ENCODE peak calls at places on chromosomes 16 and 17, in seven cellular contexts. S, F, J, N, T, G and H are unnamed samples.

GRCh38 chr17:74287203-74287602 is 13.2 kb downstream of the DNAI2 start:
- DNase-seq in S (no peak), F (no peak), J (no peak), N (no peak), T (no peak), G (no peak), H (no peak)

GRCh38 chr17:27572665-27573064 is 58.3 kb upstream of the LGALS9 start:
- DNase-seq in S (no peak), F (no peak), J (no peak), N (peak; percentile 29), T (no peak), G (no peak), H (no peak)

GRCh38 chr17:81400939-81401726 is 5.9 kb downstream of the BAHCC1 start:
- DNase-seq in S (no peak), F (peak; percentile 84), J (peak; percentile 41), N (peak; percentile 75), T (no peak), G (no peak), H (peak; percentile 69)

GRCh38 chr17:46727572-46728348 is 90.7 kb downstream of the WNT3 start:
- DNase-seq in S (no peak), F (no peak), J (peak; percentile 53), N (peak; percentile 79), T (peak; percentile 75), G (no peak), H (peak; percentile 83)

GRCh38 chr17:50469671-50470305 is 1.1 kb upstream of the CHAD start:
- DNase-seq in S (no peak), F (no peak), J (no peak), N (no peak), T (no peak), G (no peak), H (no peak)

GRCh38 chr16:3020247-3020603 is at the start of gene TNFRSF12A:
- DNase-seq in S (peak; percentile 75), F (peak; percentile 88), J (peak; percentile 80), N (peak; percentile 46), T (peak; percentile 80), G (peak; percentile 81), H (peak; percentile 79)

GRCh38 chr17:41906465-41907184 is 12.1 kb downstream of the ACLY start:
- DNase-seq in S (no peak), F (no peak), J (no peak), N (peak; percentile 17), T (no peak), G (no peak), H (no peak)

GRCh38 chr16:67013238-67013822 is 15.6 kb upstream of the CBFB start:
- DNase-seq in S (no peak), F (peak; percentile 71), J (no peak), N (no peak), T (no peak), G (no peak), H (no peak)

GRCh38 chr16:82848013-82848412 is 221.2 kb downstream of the CDH13 start:
- DNase-seq in S (no peak), F (no peak), J (peak; percentile 63), N (peak; percentile 71), T (no peak), G (no peak), H (peak; percentile 75)

GRCh38 chr16:63361032-63361624 is 1324.9 kb upstream of the CDH8 start:
- DNase-seq in S (peak; percentile 25), F (no peak), J (peak; percentile 73), N (peak; percentile 75), T (peak; percentile 67), G (no peak), H (peak; percentile 76)

GRCh38 chr16:84888450-84888849 is 68.7 kb downstream of the CRISPLD2 start:
- DNase-seq in S (no peak), F (no peak), J (no peak), N (no peak), T (no peak), G (no peak), H (no peak)

GRCh38 chr16:24718967-24719521 is 10.4 kb upstream of the TNRC6A start:
- DNase-seq in S (no peak), F (no peak), J (no peak), N (no peak), T (no peak), G (no peak), H (no peak)

DNA sequence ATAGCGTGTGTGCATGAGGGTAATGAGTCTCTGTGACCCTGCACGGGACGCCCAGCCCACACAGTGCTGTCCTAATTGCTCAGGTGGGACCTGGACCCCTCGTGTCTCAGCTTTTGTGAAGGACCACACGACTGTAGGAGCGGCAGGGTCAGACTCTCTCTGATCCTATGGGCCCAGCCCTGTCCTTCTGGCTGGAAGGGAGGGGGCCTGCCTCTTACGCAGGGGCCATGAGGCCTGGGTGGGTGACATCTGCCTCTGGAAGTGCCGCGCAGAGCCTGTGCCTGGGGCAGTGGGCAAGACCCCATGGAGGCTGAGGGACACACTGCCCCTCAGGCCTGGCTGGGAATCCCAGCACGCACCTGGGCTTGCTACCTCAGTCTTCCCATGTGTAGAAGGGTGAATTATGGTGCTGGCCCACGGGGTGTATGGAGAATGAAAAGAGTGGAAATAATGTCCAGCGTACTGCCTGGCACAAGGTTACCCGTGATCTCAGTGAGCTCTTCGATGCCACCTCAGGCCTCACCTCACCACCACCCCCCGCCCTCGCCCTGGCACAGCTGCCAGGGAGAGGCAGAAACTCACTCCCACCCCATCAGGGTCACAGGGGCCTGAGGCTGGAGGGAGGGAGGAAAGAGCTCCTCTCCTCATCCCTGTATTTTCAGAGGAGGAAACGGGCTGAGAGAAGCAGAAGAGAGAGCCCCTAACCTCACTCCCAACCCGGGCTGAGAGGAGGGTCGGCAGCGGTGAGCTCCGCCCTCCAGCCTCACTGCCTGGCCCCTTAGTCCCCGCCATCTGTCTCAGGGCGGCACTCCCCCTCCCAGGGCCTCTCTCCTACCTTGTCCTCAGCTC is 27.1 kb upstream of the DBNDD1 start:
- DNase-seq in S (no peak), F (no peak), J (no peak), N (no peak), T (no peak), G (no peak), H (no peak)
- H3K4me3 ChIP-seq in S (no peak overlapping the region), F (peak overlapping the region; percentile 42), J (no peak overlapping the region), N (peak overlapping the region; percentile 9), T (peak overlapping the region; percentile 21), G (peak overlapping the region; percentile 56), H (peak overlapping the region; percentile 35)

DNA sequence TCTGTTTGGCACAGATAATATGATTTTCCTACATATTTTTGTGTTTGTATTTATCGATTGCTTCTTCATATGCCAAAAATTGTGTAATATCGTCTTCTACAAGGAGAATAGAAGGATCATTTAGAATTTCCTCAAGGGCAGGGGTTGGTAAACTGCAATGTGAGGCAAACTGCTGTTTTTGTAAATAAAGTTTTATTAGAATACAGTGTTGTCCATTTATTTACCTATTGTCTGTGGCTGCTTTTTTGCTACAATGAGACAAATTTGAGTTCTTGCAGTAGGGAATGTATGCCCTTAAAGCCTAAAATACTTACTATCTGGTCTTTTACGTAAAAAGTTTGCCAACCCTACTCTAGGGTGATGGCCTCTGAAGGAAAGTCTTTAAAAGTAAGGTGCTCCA is 509.5 kb downstream of the TMEM114 start:
- DNase-seq in S (no peak), F (no peak), J (no peak), N (no peak), T (no peak), G (no peak), H (no peak)
- H3K4me3 ChIP-seq in S (no peak overlapping the region), F (no peak overlapping the region), J (no peak overlapping the region), N (no peak overlapping the region), T (no peak overlapping the region), G (no peak overlapping the region), H (no peak overlapping the region)

GRCh38 chr17:55783684-55784245 is 32.9 kb downstream of the PCTP start:
- DNase-seq in S (no peak), F (peak; percentile 84), J (peak; percentile 47), N (peak; percentile 18), T (peak; percentile 12), G (peak; percentile 35), H (peak; percentile 52)
- H3K4me3 ChIP-seq in S (no peak overlapping the region), F (no peak overlapping the region), J (no peak overlapping the region), N (no peak overlapping the region), T (no peak overlapping the region), G (no peak overlapping the region), H (no peak overlapping the region)

GRCh38 chr16:73062640-73063283 is 14.8 kb upstream of the ZFHX3 start:
- DNase-seq in S (no peak), F (peak; percentile 70), J (peak; percentile 14), N (no peak), T (peak; percentile 39), G (no peak), H (peak; percentile 47)
- H3K4me3 ChIP-seq in S (no peak overlapping the region), F (peak overlapping the region; percentile 84), J (peak overlapping the region; percentile 11), N (no peak overlapping the region), T (peak overlapping the region; percentile 12), G (peak overlapping the region; percentile 1), H (peak overlapping the region; percentile 30)

GRCh38 chr16:89317101-89317671 is 99.7 kb downstream of the ZNF778 start:
- DNase-seq in S (no peak), F (no peak), J (no peak), N (no peak), T (no peak), G (no peak), H (no peak)

GRCh38 chr16:89317729-89318429 is 100.4 kb downstream of the ZNF778 start:
- DNase-seq in S (no peak), F (no peak), J (no peak), N (no peak), T (no peak), G (no peak), H (no peak)

GRCh38 chr16:89315791-89316581 is 98.5 kb downstream of the ZNF778 start:
- DNase-seq in S (peak; percentile 79), F (no peak), J (peak; percentile 73), N (peak; percentile 78), T (peak; percentile 89), G (peak; percentile 34), H (peak; percentile 89)

GRCh38 chr16:89315271-89315670 is 97.8 kb downstream of the ZNF778 start:
- DNase-seq in S (no peak), F (no peak), J (no peak), N (no peak), T (no peak), G (no peak), H (no peak)

DNA sequence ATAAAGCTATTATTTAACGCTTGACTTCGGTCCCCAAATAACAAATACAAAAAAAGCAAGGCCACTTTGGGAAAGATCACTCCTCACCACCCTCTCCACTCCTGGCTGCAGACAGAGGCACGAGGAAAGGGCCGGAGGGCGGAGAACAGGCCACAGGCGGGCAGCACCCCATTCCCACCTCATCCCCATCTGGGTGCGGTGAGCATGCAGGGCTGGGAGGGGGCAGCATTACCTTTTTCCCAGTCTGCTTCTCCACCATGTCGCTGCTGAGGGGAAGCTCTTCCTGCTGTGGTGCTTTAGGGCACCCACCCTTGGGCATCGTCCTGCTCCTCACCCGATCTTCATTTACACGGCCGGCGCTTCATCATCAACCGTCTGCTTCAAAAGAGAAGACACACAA is 99.2 kb downstream of the ZNF778 start:
- DNase-seq in S (no peak), F (no peak), J (no peak), N (no peak), T (no peak), G (no peak), H (no peak)
- H3K4me3 ChIP-seq in S (no peak overlapping the region), F (no peak overlapping the region), J (no peak overlapping the region), N (no peak overlapping the region), T (no peak overlapping the region), G (no peak overlapping the region), H (no peak overlapping the region)

DNA sequence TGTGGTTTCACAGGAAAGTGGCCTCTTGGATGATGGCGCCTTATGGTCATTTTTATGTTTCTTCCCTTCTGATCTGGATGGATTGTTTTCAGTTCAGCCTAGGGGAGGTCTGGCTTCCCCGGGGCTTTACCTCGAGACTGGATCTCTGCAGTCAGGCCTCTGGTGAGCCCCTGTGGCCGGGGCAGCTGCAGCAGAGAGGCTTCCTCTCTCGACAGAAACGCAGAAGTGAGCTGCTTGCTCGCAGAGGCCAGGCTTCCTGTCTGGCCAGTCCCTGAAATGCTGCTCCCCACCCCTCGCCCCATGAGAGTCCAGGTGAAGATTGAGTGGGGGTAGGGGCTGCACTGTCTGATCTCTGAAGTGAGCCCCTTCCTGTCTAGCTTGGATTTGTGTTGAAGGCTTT is 44.0 kb downstream of the PLCG2 start:
- DNase-seq in S (no peak), F (no peak), J (no peak), N (no peak), T (no peak), G (peak; percentile 39), H (no peak)
- H3K4me3 ChIP-seq in S (no peak overlapping the region), F (no peak overlapping the region), J (no peak overlapping the region), N (no peak overlapping the region), T (no peak overlapping the region), G (no peak overlapping the region), H (no peak overlapping the region)